ENCODE peak calls at places on chromosomes 3 and 15, in six cellular contexts. H is Panc1, Y is neural crest cell, U is B cell, N is RWPE2, E is GM13977. W is an unnamed sample.

GRCh38 chr3:13479332-13479581 is 849 bp upstream of the HDAC11 start:
- DNase-seq in Y (no peak), N (no peak), E (no peak), U (no peak), H (no peak), W (peak; percentile 43)

GRCh38 chr3:27712136-27713065 is 9.7 kb downstream of the EOMES start:
- DNase-seq in E (peak; percentile 86), Y (peak; percentile 70), N (no peak), H (no peak), U (peak; percentile 82), W (peak; percentile 61)

GRCh38 chr3:122091602-122092006 is 36.4 kb downstream of the CD86 start:
- DNase-seq in Y (no peak), H (no peak), E (no peak), N (no peak), U (peak; percentile 42), W (peak; percentile 45)

GRCh38 chr15:78107471-78107870 is 15.1 kb downstream of the SH2D7 start:
- DNase-seq in E (no peak), H (no peak), N (peak; percentile 62), Y (no peak), U (no peak), W (no peak)

GRCh38 chr3:149442845-149443544 is 31.5 kb upstream of the TM4SF4 start:
- DNase-seq in H (peak; percentile 8), E (no peak), U (no peak), N (no peak), Y (no peak), W (no peak)

GRCh38 chr15:65212097-65212496 is 824 bp upstream of the CILP start:
- DNase-seq in E (peak; percentile 69), N (no peak), H (no peak), U (peak; percentile 40), Y (no peak), W (no peak)

GRCh38 chr3:76308541-76308940 is 523.2 kb upstream of the ZNF717 start:
- DNase-seq in E (no peak), N (no peak), H (no peak), Y (no peak), U (no peak), W (no peak)

GRCh38 chr3:48680811-48681540 is 4.7 kb downstream of the NCKIPSD start:
- DNase-seq in N (peak; percentile 52), E (no peak), Y (no peak), U (no peak), H (no peak), W (no peak)

GRCh38 chr3:106566277-106566676 is 697.5 kb upstream of the CBLB start:
- DNase-seq in E (peak; percentile 56), U (peak; percentile 12), N (no peak), H (no peak), Y (no peak), W (no peak)
- TF ChIP-seq CTCF in E (peak; percentile 56), U (no peak), N (no peak), H (no peak), Y (no peak), W (no peak)

GRCh38 chr15:100731259-100732156 is 129.1 kb downstream of the ASB7 start:
- DNase-seq in Y (no peak), E (no peak), H (no peak), U (no peak), N (no peak), W (no peak)

GRCh38 chr15:100728371-100729201 is 126.2 kb downstream of the ASB7 start:
- DNase-seq in N (peak; percentile 67), Y (no peak), E (no peak), U (no peak), H (no peak), W (no peak)

GRCh38 chr15:100730655-100731240 is 128.4 kb downstream of the ASB7 start:
- DNase-seq in E (no peak), U (no peak), H (no peak), N (no peak), Y (no peak), W (no peak)

GRCh38 chr15:100730129-100730528 is 127.7 kb downstream of the ASB7 start:
- DNase-seq in E (no peak), U (no peak), H (no peak), Y (no peak), N (no peak), W (no peak)

DNA sequence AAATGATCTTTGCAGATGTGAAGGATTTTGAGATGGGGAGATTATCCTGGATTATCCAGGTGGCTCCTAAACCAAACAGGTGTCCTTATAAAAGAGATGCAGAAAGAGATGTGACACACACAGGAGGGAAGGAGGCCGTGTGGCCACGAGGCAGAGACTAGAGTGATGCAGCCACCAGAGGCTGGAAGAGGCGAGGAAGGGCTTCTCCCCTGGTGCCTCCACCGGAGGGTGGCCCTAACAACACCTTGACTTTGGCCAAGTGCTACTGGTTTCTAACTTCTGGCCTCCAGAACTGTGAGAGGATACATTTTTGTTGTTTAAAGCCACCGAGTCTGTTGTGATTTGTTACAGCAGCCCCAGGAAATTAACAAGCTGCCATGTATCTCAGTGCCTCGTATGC is 127.1 kb downstream of the ASB7 start:
- DNase-seq in U (no peak), H (no peak), Y (no peak), N (no peak), E (no peak), W (no peak)
- TF ChIP-seq CTCF in U (no peak), H (no peak), Y (no peak), N (no peak), E (no peak), W (no peak)

GRCh38 chr3:69197455-69197854 is 75.1 kb upstream of the LMOD3 start:
- DNase-seq in E (no peak), U (no peak), N (no peak), Y (no peak), H (no peak), W (no peak)
- TF ChIP-seq CTCF in E (no peak), U (no peak), N (no peak), Y (no peak), H (no peak), W (no peak)

GRCh38 chr3:9251055-9251786 is 1.8 kb upstream of the SRGAP3 start:
- DNase-seq in H (no peak), U (no peak), E (no peak), Y (no peak), N (no peak), W (no peak)
- TF ChIP-seq CTCF in H (no peak), U (no peak), E (no peak), Y (no peak), N (no peak), W (no peak)

W was measured in CD14-positive monocyte.